ENCODE peak calls at places on chromosomes 7 and 10, in nine cellular contexts. One of them, this sample, is unnamed.

GRCh38 chr7:36986429-36987362 is 262.4 kb upstream of the AOAH start:
- DNase-seq in activated T-helper 9 cell treated with anti-CD3 and anti-CD28 coated beads, Interleukin-2, amount 50 U/mL, for 16 hours: peak; percentile 34
- DNase-seq in BE2C: peak; percentile 69
- DNase-seq in Peyer's patch: peak; percentile 70
- DNase-seq in activated naive CD8-positive, alpha-beta T cell treated with anti-CD3 and anti-CD28 coated beads, Interleukin-2, amount 50 U/mL, for 24 hours: peak; percentile 74
- DNase-seq in ovary: peak; percentile 36
- DNase-seq in stimulated activated naive B cell treated with anti-CD40 and anti-IgM and Interleukin-4, amounts not matched to agents 10 μg/mL and 1 μg/mL and 100 μg/mL, for 72 hours: peak; percentile 20
- DNase-seq in AG09309: no peak
- DNase-seq in T-helper 2 cell: peak; percentile 46
- DNase-seq in this sample: peak; percentile 69

GRCh38 chr7:96414931-96415292 is 93.0 kb upstream of the SLC25A13 start:
- DNase-seq in T-helper 2 cell: peak; percentile 70
- DNase-seq in ovary: no peak
- DNase-seq in Peyer's patch: no peak
- DNase-seq in BE2C: peak; percentile 71
- DNase-seq in activated T-helper 9 cell treated with anti-CD3 and anti-CD28 coated beads, Interleukin-2, amount 50 U/mL, for 16 hours: no peak
- DNase-seq in stimulated activated naive B cell treated with anti-CD40 and anti-IgM and Interleukin-4, amounts not matched to agents 10 μg/mL and 1 μg/mL and 100 μg/mL, for 72 hours: no peak
- DNase-seq in AG09309: no peak
- DNase-seq in activated naive CD8-positive, alpha-beta T cell treated with anti-CD3 and anti-CD28 coated beads, Interleukin-2, amount 50 U/mL, for 24 hours: peak; percentile 23
- DNase-seq in this sample: peak; percentile 15

GRCh38 chr7:46525876-46526275 is 604.8 kb upstream of the IGFBP3 start:
- DNase-seq in AG09309: no peak
- DNase-seq in BE2C: peak; percentile 27
- DNase-seq in T-helper 2 cell: no peak
- DNase-seq in activated T-helper 9 cell treated with anti-CD3 and anti-CD28 coated beads, Interleukin-2, amount 50 U/mL, for 16 hours: no peak
- DNase-seq in activated naive CD8-positive, alpha-beta T cell treated with anti-CD3 and anti-CD28 coated beads, Interleukin-2, amount 50 U/mL, for 24 hours: no peak
- DNase-seq in Peyer's patch: no peak
- DNase-seq in stimulated activated naive B cell treated with anti-CD40 and anti-IgM and Interleukin-4, amounts not matched to agents 10 μg/mL and 1 μg/mL and 100 μg/mL, for 72 hours: no peak
- DNase-seq in ovary: no peak
- DNase-seq in this sample: no peak

GRCh38 chr7:131497454-131497853 is 59.0 kb downstream of the PODXL start:
- DNase-seq in ovary: no peak
- DNase-seq in AG09309: no peak
- DNase-seq in activated naive CD8-positive, alpha-beta T cell treated with anti-CD3 and anti-CD28 coated beads, Interleukin-2, amount 50 U/mL, for 24 hours: no peak
- DNase-seq in activated T-helper 9 cell treated with anti-CD3 and anti-CD28 coated beads, Interleukin-2, amount 50 U/mL, for 16 hours: no peak
- DNase-seq in BE2C: no peak
- DNase-seq in T-helper 2 cell: no peak
- DNase-seq in Peyer's patch: no peak
- DNase-seq in stimulated activated naive B cell treated with anti-CD40 and anti-IgM and Interleukin-4, amounts not matched to agents 10 μg/mL and 1 μg/mL and 100 μg/mL, for 72 hours: no peak
- DNase-seq in this sample: no peak

GRCh38 chr10:89301721-89302445 is at the start of gene IFIT2:
- DNase-seq in AG09309: no peak
- DNase-seq in activated T-helper 9 cell treated with anti-CD3 and anti-CD28 coated beads, Interleukin-2, amount 50 U/mL, for 16 hours: no peak
- DNase-seq in BE2C: peak; percentile 13
- DNase-seq in T-helper 2 cell: peak; percentile 59
- DNase-seq in activated naive CD8-positive, alpha-beta T cell treated with anti-CD3 and anti-CD28 coated beads, Interleukin-2, amount 50 U/mL, for 24 hours: no peak
- DNase-seq in Peyer's patch: peak; percentile 54
- DNase-seq in ovary: no peak
- DNase-seq in stimulated activated naive B cell treated with anti-CD40 and anti-IgM and Interleukin-4, amounts not matched to agents 10 μg/mL and 1 μg/mL and 100 μg/mL, for 72 hours: no peak
- DNase-seq in this sample: peak; percentile 49

GRCh38 chr10:11439523-11440053 is 171.9 kb downstream of the USP6NL start:
- DNase-seq in ovary: no peak
- DNase-seq in activated T-helper 9 cell treated with anti-CD3 and anti-CD28 coated beads, Interleukin-2, amount 50 U/mL, for 16 hours: no peak
- DNase-seq in activated naive CD8-positive, alpha-beta T cell treated with anti-CD3 and anti-CD28 coated beads, Interleukin-2, amount 50 U/mL, for 24 hours: no peak
- DNase-seq in T-helper 2 cell: no peak
- DNase-seq in Peyer's patch: no peak
- DNase-seq in BE2C: no peak
- DNase-seq in stimulated activated naive B cell treated with anti-CD40 and anti-IgM and Interleukin-4, amounts not matched to agents 10 μg/mL and 1 μg/mL and 100 μg/mL, for 72 hours: no peak
- DNase-seq in AG09309: no peak
- DNase-seq in this sample: no peak

GRCh38 chr10:48885376-48885775 is 54.3 kb downstream of the LRRC18 start:
- DNase-seq in Peyer's patch: no peak
- DNase-seq in activated T-helper 9 cell treated with anti-CD3 and anti-CD28 coated beads, Interleukin-2, amount 50 U/mL, for 16 hours: no peak
- DNase-seq in AG09309: no peak
- DNase-seq in stimulated activated naive B cell treated with anti-CD40 and anti-IgM and Interleukin-4, amounts not matched to agents 10 μg/mL and 1 μg/mL and 100 μg/mL, for 72 hours: no peak
- DNase-seq in T-helper 2 cell: peak; percentile 10
- DNase-seq in ovary: no peak
- DNase-seq in activated naive CD8-positive, alpha-beta T cell treated with anti-CD3 and anti-CD28 coated beads, Interleukin-2, amount 50 U/mL, for 24 hours: no peak
- DNase-seq in BE2C: peak; percentile 30
- DNase-seq in this sample: peak; percentile 26

GRCh38 chr7:55569797-55570196 is 2.5 kb downstream of the VOPP1 start:
- DNase-seq in Peyer's patch: peak; percentile 55
- DNase-seq in activated naive CD8-positive, alpha-beta T cell treated with anti-CD3 and anti-CD28 coated beads, Interleukin-2, amount 50 U/mL, for 24 hours: peak; percentile 49
- DNase-seq in activated T-helper 9 cell treated with anti-CD3 and anti-CD28 coated beads, Interleukin-2, amount 50 U/mL, for 16 hours: peak; percentile 28
- DNase-seq in BE2C: no peak
- DNase-seq in ovary: no peak
- DNase-seq in AG09309: no peak
- DNase-seq in T-helper 2 cell: peak; percentile 81
- DNase-seq in stimulated activated naive B cell treated with anti-CD40 and anti-IgM and Interleukin-4, amounts not matched to agents 10 μg/mL and 1 μg/mL and 100 μg/mL, for 72 hours: no peak
- DNase-seq in this sample: no peak

GRCh38 chr10:42932735-42933453 is 144.0 kb upstream of the RET start:
- DNase-seq in BE2C: no peak
- DNase-seq in AG09309: no peak
- DNase-seq in activated T-helper 9 cell treated with anti-CD3 and anti-CD28 coated beads, Interleukin-2, amount 50 U/mL, for 16 hours: no peak
- DNase-seq in activated naive CD8-positive, alpha-beta T cell treated with anti-CD3 and anti-CD28 coated beads, Interleukin-2, amount 50 U/mL, for 24 hours: peak; percentile 56
- DNase-seq in ovary: no peak
- DNase-seq in Peyer's patch: no peak
- DNase-seq in stimulated activated naive B cell treated with anti-CD40 and anti-IgM and Interleukin-4, amounts not matched to agents 10 μg/mL and 1 μg/mL and 100 μg/mL, for 72 hours: no peak
- DNase-seq in T-helper 2 cell: no peak
- DNase-seq in this sample: no peak

GRCh38 chr10:49273082-49273465 is 25.9 kb upstream of the C10orf71 start:
- DNase-seq in AG09309: no peak
- DNase-seq in stimulated activated naive B cell treated with anti-CD40 and anti-IgM and Interleukin-4, amounts not matched to agents 10 μg/mL and 1 μg/mL and 100 μg/mL, for 72 hours: no peak
- DNase-seq in T-helper 2 cell: no peak
- DNase-seq in activated T-helper 9 cell treated with anti-CD3 and anti-CD28 coated beads, Interleukin-2, amount 50 U/mL, for 16 hours: no peak
- DNase-seq in ovary: no peak
- DNase-seq in BE2C: no peak
- DNase-seq in activated naive CD8-positive, alpha-beta T cell treated with anti-CD3 and anti-CD28 coated beads, Interleukin-2, amount 50 U/mL, for 24 hours: no peak
- DNase-seq in Peyer's patch: no peak
- DNase-seq in this sample: no peak

GRCh38 chr10:67790534-67791408 is 47.2 kb downstream of the DNAJC12 start:
- DNase-seq in stimulated activated naive B cell treated with anti-CD40 and anti-IgM and Interleukin-4, amounts not matched to agents 10 μg/mL and 1 μg/mL and 100 μg/mL, for 72 hours: no peak
- DNase-seq in BE2C: no peak
- DNase-seq in Peyer's patch: no peak
- DNase-seq in activated T-helper 9 cell treated with anti-CD3 and anti-CD28 coated beads, Interleukin-2, amount 50 U/mL, for 16 hours: no peak
- DNase-seq in T-helper 2 cell: peak; percentile 78
- DNase-seq in ovary: no peak
- DNase-seq in AG09309: peak; percentile 77
- DNase-seq in activated naive CD8-positive, alpha-beta T cell treated with anti-CD3 and anti-CD28 coated beads, Interleukin-2, amount 50 U/mL, for 24 hours: no peak
- DNase-seq in this sample: peak; percentile 44

GRCh38 chr7:82677493-82677892 is 233.9 kb upstream of the CACNA2D1 start:
- DNase-seq in BE2C: peak; percentile 16
- DNase-seq in ovary: no peak
- DNase-seq in stimulated activated naive B cell treated with anti-CD40 and anti-IgM and Interleukin-4, amounts not matched to agents 10 μg/mL and 1 μg/mL and 100 μg/mL, for 72 hours: no peak
- DNase-seq in Peyer's patch: peak; percentile 16
- DNase-seq in T-helper 2 cell: peak; percentile 75
- DNase-seq in activated naive CD8-positive, alpha-beta T cell treated with anti-CD3 and anti-CD28 coated beads, Interleukin-2, amount 50 U/mL, for 24 hours: peak; percentile 42
- DNase-seq in activated T-helper 9 cell treated with anti-CD3 and anti-CD28 coated beads, Interleukin-2, amount 50 U/mL, for 16 hours: peak; percentile 7
- DNase-seq in AG09309: no peak
- DNase-seq in this sample: peak; percentile 85

GRCh38 chr7:29122750-29123149 is 23.6 kb downstream of the CPVL start:
- DNase-seq in BE2C: no peak
- DNase-seq in T-helper 2 cell: no peak
- DNase-seq in activated T-helper 9 cell treated with anti-CD3 and anti-CD28 coated beads, Interleukin-2, amount 50 U/mL, for 16 hours: no peak
- DNase-seq in Peyer's patch: no peak
- DNase-seq in stimulated activated naive B cell treated with anti-CD40 and anti-IgM and Interleukin-4, amounts not matched to agents 10 μg/mL and 1 μg/mL and 100 μg/mL, for 72 hours: no peak
- DNase-seq in activated naive CD8-positive, alpha-beta T cell treated with anti-CD3 and anti-CD28 coated beads, Interleukin-2, amount 50 U/mL, for 24 hours: no peak
- DNase-seq in AG09309: no peak
- DNase-seq in ovary: no peak
- DNase-seq in this sample: no peak